ENCODE peak calls at places on chromosome 9, in six cellular contexts. B, H, S, V, X and U are unnamed samples.

GRCh38 chr9:35353731-35354365 is 136.1 kb upstream of the RUSC2 start:
- DNase-seq in B (no peak), H (no peak), S (no peak), V (no peak), X (no peak), U (no peak)

GRCh38 chr9:135502873-135503321 is 2.4 kb downstream of the MRPS2 start:
- DNase-seq in B (no peak), H (no peak), S (no peak), V (no peak), X (no peak), U (no peak)

GRCh38 chr9:109733690-109734089 is 46.3 kb upstream of the PALM2AKAP2 start:
- DNase-seq in B (no peak), H (peak), S (no peak), V (no peak), X (no peak), U (no peak)

GRCh38 chr9:113955076-113955752 is 79.1 kb downstream of the ZNF618 start:
- DNase-seq in B (no peak), H (peak), S (no peak), V (no peak), X (peak), U (no peak)

GRCh38 chr9:72895122-72895521 is 57.7 kb downstream of the ALDH1A1 start:
- DNase-seq in B (no peak), H (no peak), S (no peak), V (no peak), X (no peak), U (no peak)

GRCh38 chr9:90022474-90022873 is 417.7 kb downstream of the GADD45G start:
- DNase-seq in B (no peak), H (no peak), S (no peak), V (no peak), X (no peak), U (no peak)

GRCh38 chr9:134847752-134848432 is 32.7 kb upstream of the FCN2 start:
- DNase-seq in B (no peak), H (no peak), S (no peak), V (no peak), X (no peak), U (no peak)

GRCh38 chr9:90783552-90783951 is 18.1 kb upstream of the SYK start:
- DNase-seq in B (no peak), H (no peak), S (no peak), V (no peak), X (no peak), U (no peak)

GRCh38 chr9:138051586-138052321 is 174.2 kb downstream of the CACNA1B start:
- DNase-seq in B (no peak), H (no peak), S (peak), V (no peak), X (no peak), U (no peak)

GRCh38 chr9:928363-929042 is 48.0 kb upstream of the DMRT3 start:
- DNase-seq in B (no peak), H (no peak), S (peak), V (no peak), X (peak), U (no peak)

GRCh38 chr9:16387382-16387781 is 483.1 kb downstream of the BNC2 start:
- DNase-seq in B (no peak), H (no peak), S (no peak), V (no peak), X (no peak), U (no peak)

GRCh38 chr9:105510024-105510423 is 47.9 kb upstream of the FKTN start:
- DNase-seq in B (no peak), H (peak), S (no peak), V (no peak), X (no peak), U (no peak)

GRCh38 chr9:116000748-116001329 is 152.8 kb upstream of the PAPPA start:
- DNase-seq in B (no peak), H (no peak), S (peak), V (no peak), X (peak), U (no peak)

GRCh38 chr9:79477955-79478751 is 93.6 kb upstream of the TLE4 start:
- DNase-seq in B (peak), H (peak), S (peak), V (no peak), X (peak), U (no peak)

GRCh38 chr9:130825051-130825651 is 9.9 kb upstream of the ABL1 start:
- DNase-seq in B (no peak), H (peak), S (peak), V (no peak), X (peak), U (no peak)

GRCh38 chr9:23941051-23941450 is 115.0 kb upstream of the ELAVL2 start:
- DNase-seq in B (no peak), H (no peak), S (no peak), V (no peak), X (no peak), U (no peak)